ENCODE peak calls at places on chromosomes 6 and 20, in seven cellular contexts. E is OCI-LY7, Z is PC-9, J is GM23248, M is Karpas-422, K is GM23338, U is PC-3. G is an unnamed sample. For H3K9me2, the result is how much of the 10 kb centered on the place peaks cover.

GRCh38 chr6:43984442-43985321 is 142.6 kb downstream of the MRPL14 start:
- DNase-seq in E (no peak), Z (no peak), J (peak), M (no peak), K (no peak), U (no peak), G (no peak)

GRCh38 chr6:117280922-117281321 is 15.6 kb downstream of the VGLL2 start:
- DNase-seq in E (no peak), Z (no peak), J (peak), M (no peak), K (peak), U (peak), G (no peak)

GRCh38 chr6:22877946-22878705 is 308.8 kb downstream of the HDGFL1 start:
- DNase-seq in E (no peak), Z (no peak), J (peak), M (no peak), K (peak), U (no peak), G (no peak)

GRCh38 chr6:96151707-96152106 is 135.9 kb downstream of the FUT9 start:
- DNase-seq in E (no peak), Z (no peak), J (no peak), M (no peak), K (no peak), U (no peak), G (no peak)

GRCh38 chr6:3869632-3870527 is 20.7 kb downstream of the FAM50B start:
- DNase-seq in E (no peak), Z (no peak), J (no peak), M (no peak), K (no peak), U (no peak), G (no peak)

GRCh38 chr6:127843582-127843981 is 57.3 kb downstream of the THEMIS start:
- DNase-seq in E (no peak), Z (no peak), J (no peak), M (no peak), K (no peak), U (no peak), G (no peak)

GRCh38 chr6:87848616-87849015 is 146.6 kb upstream of the AKIRIN2 start:
- DNase-seq in E (no peak), Z (peak), J (no peak), M (no peak), K (no peak), U (peak), G (no peak)

GRCh38 chr6:147712841-147713240 is 204.4 kb downstream of the SAMD5 start:
- DNase-seq in E (no peak), Z (no peak), J (no peak), M (no peak), K (no peak), U (no peak), G (no peak)

GRCh38 chr6:107275330-107275865 is 160.1 kb upstream of the BEND3 start:
- DNase-seq in E (no peak), Z (no peak), J (no peak), M (no peak), K (no peak), U (peak), G (no peak)

GRCh38 chr6:41730531-41731436 is 4.6 kb downstream of the TFEB start:
- DNase-seq in E (no peak), Z (no peak), J (peak), M (peak), K (no peak), U (no peak), G (no peak)

GRCh38 chr20:32368930-32369329 is 10.8 kb downstream of the ASXL1 start:
- DNase-seq in E (peak), Z (no peak), J (peak), M (peak), K (peak), U (no peak), G (peak)

GRCh38 chr6:11389977-11390376 is 147.6 kb upstream of the TMEM170B start:
- DNase-seq in E (no peak), Z (peak), J (no peak), M (no peak), K (no peak), U (peak), G (no peak)

GRCh38 chr20:13443690-13444089 is 195.0 kb downstream of the TASP1 start:
- DNase-seq in E (no peak), Z (no peak), J (no peak), M (no peak), K (no peak), U (no peak), G (no peak)

GRCh38 chr20:14773486-14773885 is 436.1 kb upstream of the FLRT3 start:
- DNase-seq in E (no peak), Z (no peak), J (no peak), M (no peak), K (no peak), U (no peak), G (no peak)

GRCh38 chr6:346389-347030 is 45.0 kb upstream of the IRF4 start:
- DNase-seq in E (no peak), Z (no peak), J (peak), M (no peak), K (no peak), U (peak), G (no peak)

GRCh38 chr20:4703281-4703676 is 18.4 kb upstream of the PRND start:
- DNase-seq in E (no peak), Z (no peak), J (no peak), M (no peak), K (no peak), U (no peak), G (no peak)

GRCh38 chr20:6185268-6185667 is 62.4 kb upstream of the FERMT1 start:
- DNase-seq in E (no peak), Z (no peak), J (no peak), M (peak), K (peak), U (peak), G (no peak)

DNA sequence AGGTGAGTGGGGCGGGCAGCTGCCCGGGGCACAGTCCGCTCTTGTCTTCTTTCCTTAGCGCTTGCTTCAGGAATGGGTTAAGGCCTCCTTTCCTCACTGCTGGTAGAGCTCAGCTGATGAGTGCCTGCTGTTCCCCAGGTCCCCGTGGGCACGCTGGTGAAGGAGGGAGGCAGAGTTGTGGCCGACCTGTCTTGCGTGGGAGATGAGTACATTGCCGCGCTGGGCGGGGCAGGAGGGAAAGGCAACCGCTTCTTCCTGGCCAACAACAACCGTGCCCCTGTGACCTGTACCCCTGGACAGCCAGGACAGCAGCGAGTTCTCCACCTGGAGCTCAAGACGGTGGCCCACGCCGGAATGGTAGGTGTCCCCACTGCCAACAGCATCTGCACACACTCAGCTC is 15.7 kb downstream of the MTG2 start:
- DNase-seq in E (no peak), Z (no peak), J (no peak), M (no peak), K (no peak), U (no peak), G (no peak)
- H3K9me2 ChIP-seq in E (under half), Z (under half), J (under half), M (under half), K (under half), U (under half), G (under half)

DNA sequence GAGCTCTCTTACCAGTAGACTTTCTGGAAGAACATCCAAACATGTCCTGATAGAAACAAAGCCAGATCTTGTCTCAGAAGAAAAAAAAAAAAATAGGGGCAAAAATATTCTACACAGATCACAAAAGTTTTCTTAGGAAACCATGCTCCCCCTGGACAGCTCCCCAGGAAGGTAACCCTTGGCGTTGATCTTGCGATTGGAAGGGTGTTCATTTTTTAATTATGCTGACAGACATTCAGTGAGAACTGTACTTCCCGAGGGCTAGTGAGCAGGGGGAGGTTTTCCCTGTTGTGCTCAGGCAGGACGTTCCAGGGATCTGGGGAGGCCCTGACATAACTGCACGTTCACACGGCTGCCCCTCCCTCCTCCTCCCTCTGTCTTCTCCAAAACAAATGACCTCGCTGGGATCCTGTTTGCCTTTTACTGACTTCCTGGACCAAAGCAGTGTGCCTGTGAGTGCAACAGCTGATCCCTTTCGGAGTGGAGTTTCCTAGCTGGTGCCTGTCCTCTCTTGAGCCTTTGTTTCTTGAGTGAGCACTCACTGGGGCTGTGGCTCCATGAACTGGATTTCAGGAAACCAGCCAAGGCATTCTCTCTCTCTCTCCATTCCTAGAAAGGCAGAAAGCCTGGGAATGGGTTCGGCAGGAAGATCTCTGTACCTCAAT is 46.7 kb downstream of the MARCKS start:
- DNase-seq in E (no peak), Z (no peak), J (peak), M (no peak), K (no peak), U (no peak), G (no peak)
- H3K4me2 ChIP-seq in E (no peak), Z (no peak), J (no peak), M (no peak), K (no peak), U (no peak), G (no peak)

GRCh38 chr6:151059612-151060095 is 180.1 kb upstream of the AKAP12 start:
- DNase-seq in E (no peak), Z (no peak), J (peak), M (no peak), K (no peak), U (no peak), G (no peak)
- H3K9me2 ChIP-seq in E (under half), Z (under half), J (under half), M (under half), K (under half), U (under half), G (under half)

DNA sequence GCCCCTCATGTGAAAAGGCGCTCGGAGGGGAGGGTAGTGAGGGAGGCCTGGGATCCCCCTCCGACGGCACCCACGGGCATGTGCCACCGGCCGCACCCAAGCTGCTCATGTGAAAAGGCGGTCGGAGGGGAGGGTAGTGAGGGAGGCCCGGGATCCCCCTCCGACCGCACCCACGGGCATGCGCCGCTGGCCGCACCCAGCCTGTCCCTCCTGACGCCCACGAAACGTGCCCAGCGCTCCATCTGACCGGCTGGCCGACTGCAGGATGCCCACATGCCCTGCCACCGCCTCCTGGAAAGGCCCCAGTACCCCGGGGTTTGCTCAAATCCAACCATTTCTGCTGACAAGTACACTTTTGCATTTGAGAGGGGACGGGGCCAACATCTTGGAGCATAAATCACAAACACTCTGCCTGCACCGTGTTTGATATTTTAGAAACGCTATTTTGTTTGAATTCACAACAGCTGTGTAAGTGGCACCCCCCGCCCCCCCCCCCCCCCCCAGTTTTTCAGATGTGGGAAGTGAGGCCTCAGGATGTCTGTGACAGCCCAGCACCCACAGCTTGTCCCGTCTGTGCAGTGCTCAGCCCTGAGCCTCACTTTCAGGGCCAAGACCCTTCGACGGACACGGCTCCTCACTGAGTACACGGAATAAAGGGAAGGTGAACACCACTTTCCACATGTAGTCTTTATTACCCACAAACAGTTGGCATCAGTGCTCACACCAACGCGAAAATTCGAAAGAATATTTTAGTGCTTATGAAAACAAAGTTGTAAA is 34.2 kb downstream of the SLC2A4RG start:
- DNase-seq in E (no peak), Z (no peak), J (no peak), M (no peak), K (no peak), U (no peak), G (no peak)
- H3K4me2 ChIP-seq in E (no peak), Z (no peak), J (no peak), M (no peak), K (no peak), U (peak), G (no peak)

G was measured in MM.1S.